ENCODE peak calls at places on chromosome 1, in seven cellular contexts. C is MG63; Y is endothelial cell; L is HT1080; G is CD8-positive, alpha-beta T cell; F is GF-D8; M is T-helper 17 cell. P is an unnamed sample.

GRCh38 chr1:13228343-13228781 is 2.4 kb upstream of the PRAMEF18 start:
- DNase-seq in C (peak), Y (no peak), L (no peak), G (peak), F (no peak), M (no peak), P (peak)

GRCh38 chr1:30242722-30243465 is 480.5 kb downstream of the MATN1 start:
- DNase-seq in C (no peak), Y (no peak), L (no peak), G (no peak), F (no peak), M (no peak), P (no peak)

GRCh38 chr1:84156210-84156621 is 12.1 kb downstream of the PRKACB start:
- DNase-seq in C (peak), Y (no peak), L (peak), G (no peak), F (no peak), M (no peak), P (no peak)

GRCh38 chr1:34292472-34292871 is 115.8 kb downstream of the C1orf94 start:
- DNase-seq in C (no peak), Y (no peak), L (peak), G (no peak), F (no peak), M (no peak), P (no peak)

GRCh38 chr1:169999357-169999756 is 75.1 kb downstream of the KIFAP3 start:
- DNase-seq in C (peak), Y (no peak), L (peak), G (no peak), F (no peak), M (no peak), P (no peak)

GRCh38 chr1:179059185-179059483 is 22.7 kb upstream of the TOR3A start:
- DNase-seq in C (no peak), Y (no peak), L (no peak), G (no peak), F (no peak), M (no peak), P (no peak)

GRCh38 chr1:16398371-16398953 is 31.4 kb downstream of the SZRD1 start:
- DNase-seq in C (no peak), Y (no peak), L (no peak), G (no peak), F (no peak), M (no peak), P (no peak)

GRCh38 chr1:186626533-186626932 is 53.7 kb downstream of the PTGS2 start:
- DNase-seq in C (no peak), Y (no peak), L (no peak), G (no peak), F (no peak), M (no peak), P (no peak)

GRCh38 chr1:119275145-119275929 is 93.2 kb upstream of the HAO2 start:
- DNase-seq in C (peak), Y (peak), L (peak), G (no peak), F (no peak), M (no peak), P (peak)

GRCh38 chr1:160834945-160835565 is 27.6 kb downstream of the CD244 start:
- DNase-seq in C (no peak), Y (peak), L (peak), G (no peak), F (peak), M (no peak), P (no peak)

GRCh38 chr1:217244946-217245345 is 385.9 kb downstream of the GPATCH2 start:
- DNase-seq in C (no peak), Y (no peak), L (no peak), G (no peak), F (no peak), M (no peak), P (no peak)

GRCh38 chr1:198175418-198176170 is 18.8 kb downstream of the NEK7 start:
- DNase-seq in C (no peak), Y (no peak), L (no peak), G (no peak), F (no peak), M (no peak), P (no peak)

GRCh38 chr1:29256979-29257804 is 20.9 kb downstream of the PTPRU start:
- DNase-seq in C (peak), Y (no peak), L (no peak), G (no peak), F (no peak), M (no peak), P (no peak)

GRCh38 chr1:154483941-154484803 is 17.8 kb upstream of the TDRD10 start:
- DNase-seq in C (no peak), Y (no peak), L (peak), G (no peak), F (no peak), M (no peak), P (no peak)

GRCh38 chr1:58812468-58812867 is 28.6 kb upstream of the JUN start:
- DNase-seq in C (no peak), Y (no peak), L (no peak), G (no peak), F (no peak), M (no peak), P (no peak)

GRCh38 chr1:203186446-203187305 is at the start of gene CHI3L1:
- DNase-seq in C (peak), Y (no peak), L (peak), G (no peak), F (peak), M (no peak), P (no peak)

GRCh38 chr1:209150114-209150513 is 433.4 kb upstream of the CAMK1G start:
- DNase-seq in C (peak), Y (peak), L (peak), G (no peak), F (no peak), M (no peak), P (no peak)

GRCh38 chr1:13892671-13893325 is 192.8 kb downstream of the PRDM2 start:
- DNase-seq in C (peak), Y (peak), L (no peak), G (no peak), F (no peak), M (no peak), P (no peak)

GRCh38 chr1:67618285-67619018 is 66.5 kb upstream of the GADD45A start:
- DNase-seq in C (peak), Y (no peak), L (peak), G (no peak), F (no peak), M (no peak), P (no peak)

GRCh38 chr1:7885513-7886298 is 32.8 kb upstream of the UTS2 start:
- DNase-seq in C (no peak), Y (no peak), L (no peak), G (no peak), F (no peak), M (no peak), P (peak)

GRCh38 chr1:228541725-228542124 is 54.5 kb downstream of the RNF187 start:
- DNase-seq in C (no peak), Y (no peak), L (no peak), G (no peak), F (no peak), M (no peak), P (no peak)

GRCh38 chr1:171984850-171985485 is 143.7 kb downstream of the DNM3 start:
- DNase-seq in C (no peak), Y (no peak), L (no peak), G (no peak), F (no peak), M (no peak), P (no peak)

GRCh38 chr1:200242379-200243041 is 167.3 kb downstream of the ZNF281 start:
- DNase-seq in C (no peak), Y (no peak), L (no peak), G (no peak), F (no peak), M (no peak), P (no peak)

GRCh38 chr1:165068716-165069115 is 287.8 kb downstream of the LMX1A start:
- DNase-seq in C (no peak), Y (no peak), L (no peak), G (no peak), F (no peak), M (no peak), P (no peak)

GRCh38 chr1:146032613-146033219 is 11.2 kb upstream of the HJV start:
- DNase-seq in C (no peak), Y (no peak), L (peak), G (no peak), F (peak), M (no peak), P (no peak)

GRCh38 chr1:165298081-165298820 is 58.3 kb downstream of the LMX1A start:
- DNase-seq in C (no peak), Y (no peak), L (no peak), G (no peak), F (no peak), M (no peak), P (no peak)

GRCh38 chr1:241715956-241716355 is 63.9 kb downstream of the WDR64 start:
- DNase-seq in C (no peak), Y (no peak), L (no peak), G (no peak), F (no peak), M (no peak), P (no peak)

GRCh38 chr1:116489231-116489697 is 81.6 kb downstream of the CD58 start:
- DNase-seq in C (no peak), Y (no peak), L (peak), G (no peak), F (no peak), M (no peak), P (no peak)

GRCh38 chr1:154973344-154974085 is 966 bp upstream of the CKS1B start:
- DNase-seq in C (peak), Y (peak), L (peak), G (peak), F (peak), M (peak), P (peak)

GRCh38 chr1:157490337-157491165 is 61.8 kb downstream of the FCRL5 start:
- DNase-seq in C (peak), Y (peak), L (peak), G (no peak), F (peak), M (no peak), P (peak)

GRCh38 chr1:110477445-110477957 is 26.6 kb downstream of the PROK1 start:
- DNase-seq in C (peak), Y (no peak), L (no peak), G (no peak), F (no peak), M (no peak), P (no peak)

GRCh38 chr1:218480137-218480536 is 135.0 kb downstream of the TGFB2 start:
- DNase-seq in C (peak), Y (no peak), L (peak), G (no peak), F (no peak), M (no peak), P (no peak)